ENCODE peak calls at places on chromosome 9, in ten cellular contexts. B is activated CD4-positive, CD25-positive, alpha-beta regulatory T cell treated with anti-CD3 and anti-CD28 coated beads, Interleukin-2, amount 50 U/mL, for 16 hours; W is foreskin keratinocyte; C is stimulated activated naive CD8-positive, alpha-beta T cell treated with anti-CD3 and anti-CD28 coated beads, Interleukin-15, amount 100 ng/mL, for 72 hours; L is NCI-H2171 treated with DMSO at 0.1 percent for 48 hours; D is stimulated activated naive B cell treated with anti-CD40 and anti-IgM and Interleukin-4, amounts not matched to agents 10 μg/mL and 1 μg/mL and 100 μg/mL, for 72 hours; S is H1; Y is neural crest cell; V is activated T-cell treated with anti-CD3 and anti-CD28 coated beads for 1 hour; E is sigmoid colon. M is an unnamed sample.

GRCh38 chr9:6055213-6055612 is 39.8 kb upstream of the RANBP6 start:
- DNase-seq in B (no peak), W (peak; percentile 86), C (peak; percentile 41), L (peak; percentile 74), D (no peak), S (no peak), Y (peak; percentile 23), V (no peak), E (no peak), M (peak; percentile 28)

GRCh38 chr9:8366161-8366926 is 566.8 kb upstream of the DMAC1 start:
- DNase-seq in B (no peak), W (no peak), C (no peak), L (no peak), D (no peak), S (no peak), Y (no peak), V (no peak), E (no peak), M (no peak)

GRCh38 chr9:81604306-81605153 is 84.8 kb downstream of the TLE1 start:
- DNase-seq in B (no peak), W (no peak), C (no peak), L (no peak), D (no peak), S (no peak), Y (no peak), V (no peak), E (no peak), M (no peak)

GRCh38 chr9:840343-840742 is 1.2 kb upstream of the DMRT1 start:
- DNase-seq in B (no peak), W (no peak), C (no peak), L (no peak), D (no peak), S (no peak), Y (no peak), V (no peak), E (no peak), M (no peak)

GRCh38 chr9:37675661-37676060 is 24.9 kb downstream of the FRMPD1 start:
- DNase-seq in B (no peak), W (no peak), C (no peak), L (peak; percentile 45), D (no peak), S (no peak), Y (no peak), V (no peak), E (no peak), M (peak; percentile 61)

GRCh38 chr9:27003406-27004147 is 1.9 kb downstream of the LRRC19 start:
- DNase-seq in B (no peak), W (no peak), C (no peak), L (no peak), D (no peak), S (no peak), Y (no peak), V (no peak), E (no peak), M (no peak)

GRCh38 chr9:26950521-26950920 is 3.5 kb upstream of the PLAA start:
- DNase-seq in B (no peak), W (no peak), C (no peak), L (no peak), D (no peak), S (no peak), Y (no peak), V (no peak), E (no peak), M (no peak)

GRCh38 chr9:94801242-94801641 is 74.7 kb downstream of the AOPEP start:
- DNase-seq in B (no peak), W (no peak), C (no peak), L (peak; percentile 68), D (no peak), S (no peak), Y (no peak), V (no peak), E (no peak), M (no peak)

GRCh38 chr9:21110708-21111576 is 30.7 kb downstream of the IFNW1 start:
- DNase-seq in B (no peak), W (peak; percentile 58), C (no peak), L (peak; percentile 58), D (no peak), S (no peak), Y (peak; percentile 6), V (no peak), E (no peak), M (peak; percentile 41)

GRCh38 chr9:98275159-98275558 is 19.7 kb upstream of the TBC1D2 start:
- DNase-seq in B (no peak), W (no peak), C (no peak), L (no peak), D (no peak), S (no peak), Y (no peak), V (no peak), E (no peak), M (no peak)

GRCh38 chr9:134704499-134704898 is 62.9 kb downstream of the COL5A1 start:
- DNase-seq in B (no peak), W (no peak), C (no peak), L (no peak), D (no peak), S (no peak), Y (no peak), V (no peak), E (no peak), M (no peak)

M was measured in DMS79.